ENCODE peak calls at places on chromosomes 16 and 17, in five cellular contexts. A, D, U, T and V are unnamed samples.

GRCh38 chr16:81657224-81657623 is 121.9 kb upstream of the PLCG2 start:
- DNase-seq in D (no peak), U (no peak), A (no peak), T (peak; percentile 74), V (no peak)

GRCh38 chr16:31131841-31132271 is 3.7 kb downstream of the PRSS8 start:
- DNase-seq in U (no peak), D (no peak), T (no peak), A (peak; percentile 88), V (no peak)

GRCh38 chr17:34584805-34585416 is 5.5 kb downstream of the TMEM132E start:
- DNase-seq in U (no peak), D (peak; percentile 28), T (peak; percentile 77), A (no peak), V (no peak)

GRCh38 chr17:17740627-17741237 is 59.5 kb downstream of the RAI1 start:
- DNase-seq in D (no peak), U (peak; percentile 73), A (no peak), T (no peak), V (no peak)

GRCh38 chr16:23700509-23700908 is 12.5 kb downstream of the ERN2 start:
- DNase-seq in T (no peak), A (no peak), U (no peak), D (no peak), V (no peak)

GRCh38 chr16:11796227-11797165 is 562 bp downstream of the ZC3H7A start:
- DNase-seq in D (peak; percentile 47), A (peak; percentile 73), T (peak; percentile 50), U (peak; percentile 52), V (no peak)

GRCh38 chr16:83651871-83652270 is 155.9 kb upstream of the HSBP1 start:
- DNase-seq in A (no peak), D (no peak), U (no peak), T (no peak), V (no peak)

GRCh38 chr17:83062011-83062817 is 17.2 kb upstream of the METRNL start:
- DNase-seq in T (no peak), A (no peak), D (no peak), U (no peak), V (no peak)

GRCh38 chr16:49529646-49530045 is 156.0 kb downstream of the C16orf78 start:
- DNase-seq in D (no peak), A (no peak), U (no peak), T (no peak), V (no peak)

GRCh38 chr17:12789075-12789975 is at the start of gene ARHGAP44:
- DNase-seq in D (peak; percentile 77), T (peak; percentile 84), U (no peak), A (peak; percentile 78), V (no peak)

GRCh38 chr16:13435873-13436474 is 484.0 kb upstream of the ERCC4 start:
- DNase-seq in A (no peak), T (no peak), D (no peak), U (no peak), V (no peak)

GRCh38 chr16:31265329-31266245 is 5.8 kb downstream of the ITGAM start:
- DNase-seq in U (peak; percentile 50), D (peak; percentile 85), T (no peak), A (no peak), V (no peak)

GRCh38 chr16:25134306-25134705 is 22.8 kb downstream of the LCMT1 start:
- DNase-seq in T (no peak), U (no peak), D (no peak), A (no peak), V (no peak)

GRCh38 chr17:58352843-58353719 is 1.1 kb upstream of the SUPT4H1 start:
- DNase-seq in D (no peak), T (peak; percentile 83), A (no peak), U (peak; percentile 59), V (no peak)

GRCh38 chr16:81469710-81470481 is 25.3 kb downstream of the CMIP start:
- DNase-seq in T (no peak), A (no peak), D (no peak), U (peak; percentile 69), V (no peak)

GRCh38 chr17:49022391-49022941 is 25.3 kb downstream of the IGF2BP1 start:
- DNase-seq in D (peak; percentile 69), U (no peak), T (peak; percentile 84), A (no peak), V (no peak)

GRCh38 chr16:85329059-85329812 is 217.0 kb upstream of the CIBAR2 start:
- DNase-seq in U (no peak), D (no peak), A (peak; percentile 73), T (no peak), V (no peak)

GRCh38 chr16:89257757-89258465 is 40.4 kb downstream of the ZNF778 start:
- DNase-seq in A (no peak), T (no peak), U (no peak), D (no peak), V (no peak)

DNA sequence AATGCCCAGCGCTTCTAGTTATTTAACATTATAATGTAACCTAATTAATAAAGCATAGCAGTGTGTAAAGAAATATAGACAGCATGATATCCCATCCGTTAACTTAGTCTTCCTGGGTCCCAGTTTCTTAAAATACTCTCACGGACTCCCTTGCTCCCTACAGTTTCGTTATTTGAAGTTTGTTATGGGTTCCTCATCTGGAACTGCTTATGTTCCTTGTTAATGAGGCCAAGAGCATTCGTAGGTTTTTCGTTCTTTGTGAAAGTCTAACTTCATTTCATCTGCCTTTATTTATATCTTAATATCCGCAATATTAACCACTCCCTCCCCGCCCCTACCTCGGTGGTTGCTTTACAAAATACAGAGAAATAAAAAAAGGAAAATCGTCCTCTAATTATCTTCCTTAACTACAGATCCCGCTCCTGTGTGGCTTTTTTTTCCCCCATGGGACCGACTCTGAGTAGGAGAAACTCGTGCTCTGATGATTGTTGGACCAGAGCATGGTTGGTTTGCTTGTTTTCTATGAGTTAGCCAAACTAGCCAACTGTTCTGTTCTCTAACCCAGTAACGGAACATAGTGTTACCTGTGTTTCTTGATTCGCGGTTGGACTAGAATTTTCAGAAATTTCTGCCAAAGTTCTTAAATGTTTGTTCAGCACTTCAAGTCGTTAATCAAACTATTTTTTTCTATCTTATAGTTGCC is 873 bp downstream of the ADPRM start:
- DNase-seq in U (no peak), D (no peak), T (no peak), A (no peak), V (no peak)
- H3K4me3 ChIP-seq in U (peak overlapping the region; percentile 95), D (peak overlapping the region; percentile 85), T (peak overlapping the region; percentile 92), A (peak overlapping the region; percentile 98), V (peak overlapping the region; percentile 91)

GRCh38 chr17:7745748-7746470 is 28.4 kb downstream of the DNAH2 start:
- DNase-seq in A (no peak), D (peak; percentile 70), U (no peak), T (no peak), V (peak; percentile 41)
- TF ChIP-seq CTCF in A (no peak), D (peak; percentile 13), U (no peak), T (peak; percentile 12), V (peak; percentile 14)

DNA sequence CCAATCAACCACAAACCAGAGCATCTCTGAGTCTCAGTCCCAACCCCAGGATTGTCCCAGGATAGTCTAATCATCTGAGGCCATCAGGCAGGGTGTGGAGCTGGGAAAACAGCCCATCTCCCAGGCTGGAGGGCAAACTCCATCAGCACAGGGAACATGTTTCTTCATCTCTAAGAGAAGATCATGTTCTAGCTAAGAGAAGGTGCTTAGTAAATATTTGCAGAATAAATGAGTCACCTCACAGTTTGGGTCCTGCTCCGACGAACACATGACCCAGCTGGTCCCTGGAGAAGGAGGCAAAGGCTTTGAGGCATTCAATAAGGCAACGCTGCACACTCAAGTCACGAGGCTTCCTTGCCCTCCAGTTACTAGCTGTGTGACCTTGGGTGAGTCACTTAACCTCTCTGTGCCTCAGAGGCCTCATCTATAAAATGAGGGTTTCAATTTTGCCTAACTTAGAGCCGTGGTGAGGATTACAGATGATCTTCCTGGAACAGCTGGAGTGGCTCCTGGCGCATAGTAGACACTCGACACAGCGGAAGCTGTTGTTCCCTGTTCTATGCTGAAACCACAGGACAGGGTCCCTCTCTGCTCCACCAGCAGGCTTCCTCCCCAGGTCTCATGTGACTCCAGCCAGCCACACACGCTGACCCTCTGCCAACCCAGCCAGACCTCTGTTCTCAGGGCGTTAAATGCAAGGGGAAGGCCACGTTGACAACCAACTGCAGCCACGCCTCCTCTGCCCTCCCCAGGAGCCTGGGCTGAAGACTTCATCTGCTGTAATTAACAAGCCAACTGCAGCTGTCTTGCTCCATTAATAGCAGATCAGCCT is 10.3 kb upstream of the RPL38 start:
- DNase-seq in D (peak; percentile 88), U (no peak), T (no peak), A (peak; percentile 32), V (no peak)
- H3K27ac ChIP-seq in D (peak overlapping the region; percentile 77), U (no peak overlapping the region), T (no peak overlapping the region), A (no peak overlapping the region), V (no peak overlapping the region)

GRCh38 chr17:77698903-77699615 is 259.4 kb upstream of the TNRC6C start:
- DNase-seq in T (no peak), A (no peak), U (peak; percentile 37), D (no peak), V (no peak)
- H3K4me3 ChIP-seq in T (no peak overlapping the region), A (no peak overlapping the region), U (no peak overlapping the region), D (no peak overlapping the region), V (no peak overlapping the region)

DNA sequence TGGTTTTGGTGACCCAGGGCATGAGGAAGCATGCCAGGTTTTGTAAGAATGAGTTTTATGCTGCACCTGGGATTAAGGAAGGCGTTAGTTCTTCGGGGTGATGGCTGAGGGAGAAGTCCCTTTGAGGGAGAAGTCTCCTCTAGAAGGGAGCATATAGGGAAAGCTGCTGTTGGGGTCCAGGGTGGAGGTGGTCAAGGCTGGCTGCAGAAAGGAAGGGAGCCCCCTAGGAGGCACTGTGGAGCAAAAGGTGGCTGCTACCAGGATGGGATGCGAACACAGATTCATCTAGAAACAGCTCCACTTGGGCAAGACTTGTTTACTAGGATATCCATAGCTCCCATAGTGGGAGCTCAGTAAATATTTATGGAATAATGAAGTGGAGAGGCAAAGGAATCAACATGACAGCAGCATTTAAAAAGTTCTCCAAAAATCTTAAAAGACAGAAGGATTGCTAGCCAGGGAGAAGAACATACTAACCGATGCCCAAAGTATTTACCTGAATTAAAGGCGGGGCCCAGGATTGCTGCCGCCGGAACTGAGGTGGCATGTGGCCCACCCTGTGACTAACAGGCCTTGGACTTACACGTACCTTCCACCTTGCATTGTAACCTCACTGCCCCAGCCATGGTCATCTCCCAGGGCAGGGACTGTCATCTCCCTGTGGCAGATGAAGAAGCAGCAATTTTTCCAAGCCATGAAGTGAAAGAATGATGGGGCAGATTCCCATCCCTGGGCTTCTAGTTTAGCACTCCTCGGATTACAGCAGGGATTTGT is 7.1 kb upstream of the LPCAT2 start:
- DNase-seq in U (no peak), D (no peak), A (peak; percentile 52), T (no peak), V (no peak)
- TF ChIP-seq CTCF in U (no peak), D (no peak), A (no peak), T (peak; percentile 56), V (peak; percentile 57)

GRCh38 chr16:67392301-67393059 is 818 bp downstream of the TPPP3 start:
- DNase-seq in U (no peak), T (no peak), A (no peak), D (no peak), V (no peak)

GRCh38 chr16:67394271-67395104 is 1.2 kb upstream of the TPPP3 start:
- DNase-seq in U (no peak), T (peak; percentile 25), D (no peak), A (no peak), V (no peak)

GRCh38 chr16:67393111-67393789 is at the start of gene TPPP3:
- DNase-seq in T (peak; percentile 87), U (no peak), D (peak; percentile 73), A (peak; percentile 93), V (no peak)

GRCh38 chr16:67395105-67395457 is 1.8 kb upstream of the TPPP3 start:
- DNase-seq in D (no peak), A (no peak), U (no peak), T (no peak), V (no peak)

GRCh38 chr16:67393790-67394270 is 532 bp upstream of the TPPP3 start:
- DNase-seq in D (no peak), T (no peak), A (no peak), U (no peak), V (no peak)
- H3K27ac ChIP-seq in D (peak overlapping the region; percentile 75), T (no peak overlapping the region), A (peak overlapping the region; percentile 15), U (no peak overlapping the region), V (no peak overlapping the region)